ENCODE peak calls at places on chromosomes 6 and 20, in seven cellular contexts. W is A549; K is endodermal cell; H is CD8-positive, alpha-beta memory T cell; M is PC-3; R is body of pancreas; Q is CD8-positive, alpha-beta T cell. V is an unnamed sample. For H3K4me1, the result is how much of the 10 kb centered on the place peaks cover.

GRCh38 chr6:105991561-105992314 is 94.4 kb upstream of the PRDM1 start:
- DNase-seq in Q (peak), M (peak), W (no peak), K (peak), H (no peak), R (peak), V (no peak)

GRCh38 chr6:26743157-26743821 is 83.7 kb upstream of the ZNF322 start:
- DNase-seq in W (peak), R (no peak), K (peak), Q (no peak), M (no peak), H (no peak), V (no peak)

GRCh38 chr6:79913369-79913768 is 34.0 kb downstream of the ELOVL4 start:
- DNase-seq in R (no peak), K (peak), H (peak), W (no peak), M (no peak), Q (no peak), V (no peak)

GRCh38 chr6:108242721-108243120 is 18.1 kb downstream of the SNX3 start:
- DNase-seq in M (no peak), Q (no peak), H (no peak), W (no peak), R (no peak), K (no peak), V (no peak)

GRCh38 chr20:20297181-20297580 is 70.7 kb upstream of the INSM1 start:
- DNase-seq in W (no peak), H (no peak), M (no peak), K (no peak), Q (no peak), R (no peak), V (no peak)

GRCh38 chr20:34536798-34537394 is 20.7 kb downstream of the DYNLRB1 start:
- DNase-seq in R (peak), Q (peak), K (peak), M (no peak), H (no peak), W (peak), V (peak)

GRCh38 chr6:27873101-27874030 is 38.8 kb downstream of the OR2B2 start:
- DNase-seq in Q (peak), M (no peak), H (peak), W (peak), K (peak), R (no peak), V (peak)

GRCh38 chr6:61887425-61887824 is 398.6 kb downstream of the KHDRBS2 start:
- DNase-seq in K (no peak), M (no peak), H (no peak), R (no peak), Q (no peak), W (no peak), V (peak)

GRCh38 chr6:149093643-149094042 is 223.9 kb upstream of the TAB2 start:
- DNase-seq in R (no peak), H (no peak), K (no peak), W (no peak), M (peak), Q (no peak), V (no peak)
- H3K4me1 ChIP-seq in R (under half), H (under half), K (under half), W (under half), M (under half), Q (under half), V (under half)

GRCh38 chr20:44151621-44152416 is 35.2 kb downstream of the JPH2 start:
- DNase-seq in W (no peak), M (peak), H (no peak), Q (no peak), K (no peak), R (no peak), V (no peak)
- H3K4me1 ChIP-seq in W (under half), M (under half), H (under half), Q (under half), K (under half), R (under half), V (under half)

GRCh38 chr20:58553841-58554240 is 38.6 kb upstream of the APCDD1L start:
- DNase-seq in H (no peak), Q (no peak), M (no peak), W (no peak), K (peak), R (no peak), V (peak)
- H3K4me1 ChIP-seq in H (under half), Q (under half), M (under half), W (under half), K (under half), R (under half), V (under half)

GRCh38 chr6:64672651-64673050 is 1034.4 kb downstream of the EYS start:
- DNase-seq in K (no peak), H (no peak), W (no peak), M (no peak), Q (no peak), R (no peak), V (no peak)
- H3K4me1 ChIP-seq in K (under half), H (under half), W (under half), M (under half), Q (under half), R (under half), V (under half)

GRCh38 chr20:32966881-32967781 is 37.1 kb downstream of the SUN5 start:
- DNase-seq in H (peak), R (no peak), K (peak), M (no peak), W (no peak), Q (peak), V (no peak)
- H3K4me1 ChIP-seq in H (half or more), R (under half), K (under half), M (under half), W (under half), Q (half or more), V (under half)

GRCh38 chr6:41061196-41061726 is 8.3 kb downstream of the APOBEC2 start:
- DNase-seq in K (no peak), M (no peak), Q (no peak), W (no peak), R (no peak), H (no peak), V (no peak)
- H3K4me1 ChIP-seq in K (under half), M (under half), Q (under half), W (under half), R (half or more), H (under half), V (under half)

GRCh38 chr6:163338671-163339405 is 75.7 kb upstream of the QKI start:
- DNase-seq in M (no peak), Q (no peak), K (no peak), R (no peak), H (no peak), W (no peak), V (peak)
- H3K4me1 ChIP-seq in M (under half), Q (under half), K (under half), R (under half), H (under half), W (under half), V (under half)

GRCh38 chr6:44120692-44121443 is 6.4 kb downstream of the MRPL14 start:
- DNase-seq in W (no peak), K (peak), M (no peak), R (no peak), Q (no peak), H (no peak), V (no peak)
- H3K4me1 ChIP-seq in W (half or more), K (under half), M (half or more), R (half or more), Q (half or more), H (half or more), V (under half)